ENCODE peak calls at places on chromosomes 7 and 10, in seven cellular contexts. D is GM12878, J is right lobe of liver, P is heart right ventricle, W is IMR-90, E is stomach, U is PC-9. C is an unnamed sample.

GRCh38 chr10:89207181-89207800 is at the start of gene CH25H:
- DNase-seq in E (peak), J (peak), P (peak), U (no peak), W (peak), D (no peak), C (peak)

GRCh38 chr7:3267928-3268690 is 32.9 kb upstream of the SDK1 start:
- DNase-seq in E (no peak), P (no peak), D (no peak), W (peak), U (peak), J (no peak), C (no peak)

GRCh38 chr10:110737886-110738634 is 93.9 kb downstream of the RBM20 start:
- DNase-seq in J (no peak), E (no peak), U (no peak), D (no peak), P (no peak), W (peak), C (peak)

GRCh38 chr7:4840097-4840501 is 21.7 kb downstream of the PAPOLB start:
- DNase-seq in W (no peak), P (no peak), J (no peak), D (no peak), E (peak), U (no peak), C (peak)

GRCh38 chr10:83184641-83185040 is 954.7 kb upstream of the GHITM start:
- DNase-seq in P (no peak), W (no peak), E (no peak), U (no peak), D (no peak), J (no peak), C (no peak)

GRCh38 chr7:30226593-30227268 is 57.7 kb upstream of the ZNRF2 start:
- DNase-seq in P (no peak), E (peak), D (no peak), J (peak), U (peak), W (no peak), C (no peak)

GRCh38 chr7:28060371-28060950 is 120.1 kb downstream of the JAZF1 start:
- DNase-seq in E (no peak), U (no peak), J (no peak), W (no peak), P (no peak), D (no peak), C (no peak)

GRCh38 chr10:121710207-121710606 is 112.0 kb upstream of the FGFR2 start:
- DNase-seq in W (no peak), E (no peak), P (peak), D (no peak), J (no peak), U (no peak), C (peak)

GRCh38 chr7:145104400-145104799 is 268.5 kb upstream of the TPK1 start:
- DNase-seq in P (no peak), D (no peak), J (no peak), U (no peak), W (no peak), E (no peak), C (no peak)

GRCh38 chr7:81534996-81535395 is 234.9 kb downstream of the HGF start:
- DNase-seq in W (peak), E (no peak), U (no peak), D (no peak), P (no peak), J (no peak), C (no peak)

GRCh38 chr7:152108359-152108758 is 82.9 kb downstream of the GALNT11 start:
- DNase-seq in E (no peak), W (no peak), D (no peak), P (no peak), J (no peak), U (no peak), C (no peak)

GRCh38 chr7:12493407-12493806 is 77.1 kb upstream of the SCIN start:
- DNase-seq in U (no peak), E (peak), J (no peak), W (peak), D (no peak), P (no peak), C (no peak)

GRCh38 chr10:110803830-110804338 is 67.8 kb upstream of the PDCD4 start:
- DNase-seq in D (peak), E (peak), P (peak), W (peak), U (no peak), J (no peak), C (peak)

GRCh38 chr10:59047957-59048618 is 128.4 kb upstream of the PHYHIPL start:
- DNase-seq in E (no peak), U (no peak), D (peak), W (no peak), J (no peak), P (no peak), C (no peak)

DNA sequence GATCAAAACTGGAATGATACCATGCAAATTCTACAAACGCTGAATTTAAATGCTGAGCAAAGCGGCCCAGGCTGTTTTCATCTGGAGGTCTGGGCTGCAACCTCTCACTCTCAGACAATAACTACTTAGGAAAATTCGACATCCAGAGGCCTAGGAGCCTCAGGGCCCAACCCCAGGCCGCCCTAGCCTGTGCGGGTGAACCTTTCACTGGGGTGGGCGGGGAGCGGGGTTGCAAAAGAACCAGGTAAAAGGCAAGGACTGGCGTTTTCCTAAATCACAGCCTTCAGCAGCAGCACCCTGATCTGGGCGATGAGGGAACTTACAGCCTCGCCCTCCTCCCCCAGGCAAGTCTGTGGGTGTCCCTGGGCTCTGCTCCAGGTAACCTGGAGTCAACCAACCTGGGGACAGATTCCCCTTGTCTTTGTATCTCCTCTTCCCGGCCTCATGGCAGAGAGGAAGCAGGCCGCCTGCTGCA is 33.4 kb downstream of the CALML5 start:
- DNase-seq in E (no peak), U (no peak), P (no peak), W (no peak), D (no peak), J (no peak), C (no peak)
- H3K27ac ChIP-seq in E (peak), U (peak), P (no peak), W (peak), D (no peak), J (no peak), C (no peak)

DNA sequence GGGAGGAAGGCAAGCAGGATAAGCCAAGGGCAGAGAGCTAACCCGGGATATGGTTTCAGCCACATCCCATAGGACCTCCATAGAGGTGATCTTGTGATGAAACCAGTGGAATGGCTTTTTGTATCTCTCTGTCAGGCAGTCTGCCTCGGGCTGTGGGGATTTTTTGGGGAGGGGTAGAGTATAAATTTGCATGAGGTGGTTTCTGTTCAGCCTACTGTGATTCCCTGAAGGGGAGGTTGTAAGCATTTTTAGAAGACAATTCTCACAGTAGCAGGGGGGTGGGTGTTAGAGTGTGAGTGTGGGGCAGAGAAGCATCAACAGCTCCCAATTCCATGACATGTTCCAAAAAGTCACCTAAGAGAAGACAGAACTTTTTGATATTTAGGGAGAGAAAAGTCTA is 11.8 kb downstream of the OR9A2 start:
- DNase-seq in J (no peak), W (no peak), D (peak), P (no peak), U (no peak), E (no peak), C (no peak)
- H3K27ac ChIP-seq in J (no peak), W (no peak), D (no peak), P (no peak), U (no peak), E (no peak), C (no peak)

GRCh38 chr10:68600041-68600778 is 40.1 kb downstream of the TET1 start:
- DNase-seq in U (peak), E (peak), P (peak), J (peak), W (peak), D (peak), C (peak)
- H3K27ac ChIP-seq in U (no peak), E (peak), P (peak), J (no peak), W (peak), D (peak), C (peak)

DNA sequence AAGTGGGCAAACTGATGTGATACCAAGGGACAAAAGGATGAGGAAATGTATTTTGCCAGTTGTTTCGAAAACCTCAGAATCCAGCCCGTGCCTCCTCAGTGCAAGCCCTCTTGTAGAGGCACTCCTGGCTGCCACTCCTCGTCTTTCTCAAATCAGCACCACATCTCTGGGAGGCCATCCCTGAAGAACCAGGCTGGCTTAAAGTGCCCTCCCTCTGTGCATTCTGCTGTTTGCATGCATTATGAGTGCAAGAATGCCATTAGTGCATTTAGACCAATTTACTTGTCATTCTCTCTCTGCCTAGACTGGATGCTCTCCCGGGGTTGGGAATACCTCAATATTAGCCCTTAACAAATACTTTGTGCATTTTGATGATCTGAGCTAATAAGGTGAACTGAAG is 19.9 kb upstream of the FAM180A start:
- DNase-seq in P (no peak), W (no peak), E (no peak), U (no peak), D (no peak), J (no peak), C (no peak)
- H3K27ac ChIP-seq in P (peak), W (no peak), E (no peak), U (no peak), D (no peak), J (no peak), C (peak)

DNA sequence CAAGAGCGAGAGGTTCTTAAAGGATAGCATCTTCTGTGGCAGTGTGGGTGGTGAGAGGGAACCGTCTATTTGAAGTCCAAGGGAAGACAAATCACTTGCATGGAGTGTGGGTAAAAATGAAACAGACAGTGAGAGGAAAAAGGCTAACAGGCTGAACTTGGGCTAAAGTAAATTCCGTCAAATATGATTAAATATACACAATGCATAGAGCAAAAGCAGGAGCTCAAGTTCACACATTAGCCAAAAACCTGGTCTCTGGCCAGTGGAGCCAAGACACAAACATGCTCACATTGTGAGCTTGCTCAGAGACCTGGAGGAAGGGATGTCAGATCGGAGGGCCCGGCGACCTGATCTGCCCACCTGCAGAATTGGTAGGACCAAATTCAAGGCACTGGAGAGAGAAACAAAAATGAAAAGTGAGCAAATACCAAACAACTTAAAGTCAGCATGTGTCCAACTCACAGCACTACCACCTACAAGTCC is 87.1 kb downstream of the PIK3CG start:
- DNase-seq in P (no peak), E (no peak), D (no peak), W (no peak), J (no peak), U (no peak), C (no peak)
- H3K27ac ChIP-seq in P (no peak), E (no peak), D (no peak), W (no peak), J (no peak), U (no peak), C (no peak)